ENCODE peak calls at places on chromosome 3, in ten cellular contexts. L is AG09309; H is cardiac muscle cell; G is pancreas; X is osteoblast; W is mammary epithelial cell; U is CD8-positive, alpha-beta T cell; A is astrocyte of the spinal cord; J is foreskin fibroblast; D is lower leg skin. C is an unnamed sample.

GRCh38 chr3:184314700-184315505 is 497 bp downstream of the EIF4G1 start:
- DNase-seq in G (peak), J (peak), W (peak), A (peak), L (no peak), H (peak), U (peak), D (peak), X (peak), C (no peak)

GRCh38 chr3:62414786-62415185 is 41.4 kb upstream of the FEZF2 start:
- DNase-seq in W (no peak), H (no peak), J (no peak), D (no peak), U (no peak), G (no peak), L (no peak), A (no peak), X (no peak), C (no peak)

GRCh38 chr3:66037330-66037985 is 1.3 kb downstream of the MAGI1 start:
- DNase-seq in U (no peak), J (no peak), W (peak), X (peak), G (peak), L (no peak), H (peak), A (peak), D (no peak), C (no peak)

GRCh38 chr3:181458857-181459256 is 252.9 kb upstream of the SOX2 start:
- DNase-seq in G (no peak), L (no peak), D (no peak), H (no peak), J (no peak), U (no peak), W (peak), X (no peak), A (peak), C (no peak)

GRCh38 chr3:43790476-43790875 is 99.7 kb downstream of the ABHD5 start:
- DNase-seq in X (no peak), L (no peak), U (no peak), W (no peak), A (no peak), D (peak), J (no peak), G (no peak), H (no peak), C (no peak)

GRCh38 chr3:194608981-194609380 is 24.2 kb downstream of the TMEM44 start:
- DNase-seq in D (no peak), W (no peak), U (no peak), G (no peak), X (no peak), L (no peak), H (no peak), J (no peak), A (no peak), C (no peak)

GRCh38 chr3:12522721-12523120 is 22.6 kb downstream of the MKRN2OS start:
- DNase-seq in W (no peak), J (no peak), X (no peak), G (peak), L (no peak), D (no peak), U (no peak), H (no peak), A (no peak), C (no peak)

GRCh38 chr3:118863731-118864322 is 170.8 kb downstream of the IGSF11 start:
- DNase-seq in L (no peak), G (no peak), D (no peak), U (no peak), H (no peak), W (no peak), A (no peak), J (no peak), X (no peak), C (no peak)

GRCh38 chr3:17782751-17783150 is 40.3 kb upstream of the TBC1D5 start:
- DNase-seq in J (no peak), W (no peak), D (no peak), G (no peak), A (no peak), L (no peak), U (no peak), X (no peak), H (no peak), C (no peak)

GRCh38 chr3:147987549-147987948 is 578.4 kb downstream of the ZIC1 start:
- DNase-seq in U (no peak), G (no peak), L (no peak), W (no peak), J (no peak), H (no peak), A (no peak), D (no peak), X (no peak), C (no peak)

GRCh38 chr3:160804762-160805161 is 48.7 kb downstream of the PPM1L start:
- DNase-seq in D (peak), G (no peak), L (no peak), A (no peak), U (no peak), W (no peak), J (no peak), H (peak), X (no peak), C (no peak)

GRCh38 chr3:173733029-173733652 is 335.6 kb downstream of the NLGN1 start:
- DNase-seq in L (no peak), W (no peak), G (no peak), J (no peak), U (no peak), A (peak), D (no peak), H (peak), X (no peak), C (no peak)

GRCh38 chr3:59821274-59821673 is 771.4 kb upstream of the CFAP20DC start:
- DNase-seq in J (no peak), D (no peak), U (no peak), G (no peak), W (no peak), L (no peak), X (no peak), H (no peak), A (peak), C (no peak)

GRCh38 chr3:38730281-38730680 is 80.8 kb upstream of the SCN5A start:
- DNase-seq in X (no peak), U (no peak), J (peak), H (peak), W (peak), D (no peak), A (peak), G (no peak), L (no peak), C (no peak)

GRCh38 chr3:62582495-62583172 is 209.3 kb upstream of the FEZF2 start:
- DNase-seq in D (no peak), U (no peak), H (no peak), W (no peak), L (no peak), X (no peak), J (no peak), G (no peak), A (no peak), C (no peak)

GRCh38 chr3:48765376-48765775 is 48.4 kb upstream of the IP6K2 start:
- DNase-seq in H (peak), L (no peak), D (peak), W (peak), G (no peak), J (no peak), X (no peak), U (no peak), A (no peak), C (no peak)

GRCh38 chr3:55601366-55602080 is 114.4 kb upstream of the WNT5A start:
- DNase-seq in X (no peak), G (no peak), A (no peak), H (no peak), W (no peak), U (no peak), D (no peak), J (no peak), L (no peak), C (no peak)

GRCh38 chr3:98966862-98967554 is 65.5 kb upstream of the DCBLD2 start:
- DNase-seq in D (no peak), W (peak), H (no peak), A (no peak), J (peak), L (no peak), U (no peak), G (no peak), X (peak), C (no peak)

GRCh38 chr3:188792788-188793187 is 379.0 kb upstream of the TPRG1 start:
- DNase-seq in U (no peak), A (peak), J (no peak), W (no peak), H (peak), X (no peak), L (no peak), G (no peak), D (no peak), C (no peak)

GRCh38 chr3:41234823-41235722 is 35.8 kb downstream of the CTNNB1 start:
- DNase-seq in A (peak), X (no peak), L (no peak), H (peak), G (no peak), J (peak), W (no peak), D (no peak), U (no peak), C (no peak)

GRCh38 chr3:53890726-53891499 is 746 bp downstream of the SELENOK start:
- DNase-seq in J (no peak), L (no peak), G (peak), U (peak), X (no peak), W (peak), A (peak), H (peak), D (no peak), C (no peak)

GRCh38 chr3:124972457-124972856 is 37.9 kb upstream of the MUC13 start:
- DNase-seq in D (no peak), G (no peak), W (no peak), L (no peak), U (no peak), A (no peak), J (no peak), H (no peak), X (no peak), C (no peak)

GRCh38 chr3:138687236-138687635 is 78.7 kb downstream of the FAIM start:
- DNase-seq in H (no peak), X (peak), L (no peak), U (no peak), J (peak), D (no peak), G (no peak), W (no peak), A (no peak), C (no peak)

GRCh38 chr3:105359098-105359762 is 7.5 kb upstream of the ALCAM start:
- DNase-seq in D (no peak), L (no peak), G (no peak), W (peak), U (no peak), H (peak), A (peak), J (peak), X (peak), C (no peak)

GRCh38 chr3:89108154-89108553 is 733 bp downstream of the EPHA3 start:
- DNase-seq in A (no peak), H (no peak), G (no peak), W (no peak), D (no peak), X (no peak), L (no peak), J (no peak), U (no peak), C (no peak)

GRCh38 chr3:184732133-184732532 is 20.3 kb upstream of the MAGEF1 start:
- DNase-seq in W (no peak), X (no peak), L (no peak), D (no peak), U (no peak), H (no peak), G (no peak), J (no peak), A (no peak), C (no peak)

GRCh38 chr3:194306109-194306686 is 44.9 kb downstream of the CPN2 start:
- DNase-seq in J (no peak), U (peak), A (no peak), G (no peak), X (no peak), L (no peak), D (no peak), H (no peak), W (no peak), C (no peak)

DNA sequence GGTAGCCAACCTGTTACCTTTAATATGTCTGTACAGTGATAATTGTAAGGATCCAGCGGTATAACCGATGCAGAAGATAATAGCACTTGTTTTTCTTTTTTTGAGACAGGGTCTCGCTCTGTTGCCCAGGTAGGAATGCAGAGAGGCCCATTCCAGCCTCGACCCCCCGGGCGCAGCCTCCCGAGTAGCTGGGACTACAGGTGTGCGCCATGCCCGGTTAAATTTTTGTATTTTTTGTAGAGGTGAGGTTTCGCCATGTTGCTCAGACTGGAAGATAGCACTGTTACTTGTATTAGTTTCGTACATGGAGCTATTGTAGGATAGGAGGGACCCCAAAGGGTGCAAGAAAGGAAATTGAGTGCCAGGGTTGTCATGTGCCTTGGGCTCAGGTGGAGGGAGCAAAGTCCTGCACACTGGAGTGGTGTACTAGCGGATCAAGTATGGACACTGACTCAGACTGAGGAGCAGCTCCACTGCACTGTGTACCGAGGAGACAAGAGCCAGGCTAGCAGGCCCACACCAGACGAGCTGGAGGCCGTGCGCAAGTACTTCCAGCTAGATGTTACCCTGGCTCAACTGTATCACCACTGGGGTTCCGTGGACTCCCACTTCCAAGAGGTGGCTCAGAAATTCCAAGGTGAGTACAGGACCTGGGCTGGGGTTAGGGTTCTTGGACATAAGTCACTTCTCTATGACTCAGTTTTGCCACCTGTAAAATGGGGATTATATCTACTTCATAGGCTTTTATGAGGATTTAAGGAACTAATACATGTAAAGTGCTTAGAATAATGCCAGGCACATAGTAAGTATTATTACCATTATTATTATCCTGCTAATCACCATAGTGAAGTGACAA is 1.0 kb downstream of the OGG1 start:
- DNase-seq in H (no peak), W (no peak), J (no peak), U (no peak), G (no peak), D (no peak), A (peak), X (no peak), L (no peak), C (peak)
- H3K4me3 ChIP-seq in H (peak), W (peak), J (peak), U (peak), G (peak), D (peak), A (peak), X (peak), L (peak), C (peak)

GRCh38 chr3:152230367-152230766 is 38.4 kb upstream of the MBNL1 start:
- DNase-seq in G (no peak), J (no peak), U (no peak), X (no peak), W (no peak), H (no peak), A (no peak), L (no peak), D (no peak), C (no peak)

GRCh38 chr3:152225176-152225575 is 43.6 kb upstream of the MBNL1 start:
- DNase-seq in H (no peak), X (no peak), J (no peak), D (no peak), A (peak), W (no peak), U (no peak), L (no peak), G (no peak), C (no peak)

GRCh38 chr3:152232679-152233078 is 36.0 kb upstream of the MBNL1 start:
- DNase-seq in L (no peak), H (no peak), G (no peak), A (no peak), X (no peak), D (no peak), W (peak), U (no peak), J (no peak), C (no peak)

GRCh38 chr3:152232001-152232400 is 36.7 kb upstream of the MBNL1 start:
- DNase-seq in H (no peak), X (no peak), J (no peak), A (no peak), U (no peak), G (no peak), D (no peak), L (no peak), W (no peak), C (no peak)

DNA sequence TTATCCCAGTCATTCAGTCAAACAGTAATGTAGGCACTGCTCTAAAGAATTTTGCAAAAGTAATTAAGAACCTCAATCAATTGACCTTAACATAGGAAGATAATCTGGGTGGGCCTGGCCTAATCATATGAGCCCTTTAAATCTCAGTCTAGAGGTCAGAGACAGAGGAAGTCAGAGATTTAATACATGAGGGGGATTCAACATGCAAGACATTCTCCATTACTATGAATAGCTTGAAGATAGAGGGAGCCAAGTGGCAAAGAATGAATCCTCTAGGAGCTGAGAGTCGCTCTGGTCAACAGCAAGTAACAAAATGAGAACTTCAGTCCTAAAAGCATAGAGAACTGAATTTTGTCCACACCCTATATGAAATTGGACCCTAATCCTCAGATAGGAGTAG is 39.0 kb upstream of the MBNL1 start:
- DNase-seq in J (no peak), X (no peak), A (no peak), D (no peak), H (no peak), G (no peak), W (no peak), U (no peak), L (no peak), C (no peak)
- TF ChIP-seq CTCF in J (no peak), X (peak), A (no peak), D (no peak), H (no peak), G (no peak), W (no peak), U (no peak), L (no peak), C (peak)

GRCh38 chr3:27714101-27714526 is 8.0 kb downstream of the EOMES start:
- DNase-seq in W (no peak), L (no peak), H (no peak), U (no peak), G (no peak), X (no peak), A (no peak), J (no peak), D (no peak), C (no peak)

GRCh38 chr3:27713066-27713400 is 9.1 kb downstream of the EOMES start:
- DNase-seq in L (no peak), H (no peak), J (no peak), G (no peak), A (no peak), X (peak), U (no peak), W (no peak), D (no peak), C (no peak)

GRCh38 chr3:27714692-27715453 is 7.2 kb downstream of the EOMES start:
- DNase-seq in J (no peak), L (no peak), A (no peak), D (no peak), G (no peak), U (no peak), W (no peak), H (no peak), X (no peak), C (no peak)

GRCh38 chr3:27713435-27713880 is 8.7 kb downstream of the EOMES start:
- DNase-seq in H (no peak), J (no peak), A (no peak), U (no peak), X (peak), W (no peak), L (no peak), D (no peak), G (no peak), C (no peak)

DNA sequence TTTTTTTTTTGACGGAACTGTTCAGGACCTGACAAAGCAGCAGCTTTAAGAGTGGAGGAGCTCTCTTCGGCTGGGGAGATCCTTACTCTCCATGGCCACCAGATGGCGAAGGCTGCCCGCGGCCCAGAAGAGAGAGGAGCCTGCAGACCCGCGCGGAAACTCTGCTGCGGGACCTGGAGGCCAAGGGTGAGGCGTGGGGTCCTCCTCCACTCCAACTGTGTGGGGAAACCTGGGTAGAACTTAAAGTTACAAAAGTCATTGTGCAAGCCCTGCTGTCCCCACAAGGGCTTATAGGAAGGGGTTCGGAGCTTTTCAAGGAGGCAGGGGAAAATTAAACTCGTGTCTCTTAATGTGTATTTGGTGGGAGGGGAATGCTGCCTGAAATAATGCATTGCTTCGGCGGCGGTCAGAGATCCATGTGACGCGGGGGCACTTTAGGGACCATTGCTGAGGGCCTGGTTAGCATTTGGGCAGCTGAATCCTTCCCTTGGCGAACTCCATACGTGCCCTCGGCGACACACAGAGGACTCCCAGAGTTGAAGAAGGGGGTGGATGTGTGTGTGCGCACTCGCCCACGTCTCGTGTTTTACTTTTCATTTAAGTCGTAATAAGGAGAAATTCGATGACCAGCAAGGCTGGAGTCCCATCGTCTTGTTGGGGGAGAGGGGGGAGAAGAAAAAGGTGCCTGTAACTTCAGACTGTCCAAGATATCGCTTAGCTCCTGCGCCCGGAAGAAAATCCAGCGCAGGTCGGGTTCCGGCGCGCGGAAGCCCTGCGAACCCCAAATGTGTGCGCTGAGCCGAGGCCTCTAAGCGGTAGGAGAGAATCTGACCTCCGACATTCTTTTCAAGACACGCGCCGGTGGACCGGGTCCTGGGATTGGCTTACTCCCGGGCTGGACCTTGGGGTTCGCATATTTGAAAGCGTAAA is 9.7 kb downstream of the EOMES start:
- DNase-seq in H (peak), W (peak), A (peak), U (peak), G (peak), X (peak), D (peak), J (peak), L (peak), C (no peak)
- H3K4me3 ChIP-seq in H (peak), W (peak), A (peak), U (peak), G (peak), X (peak), D (peak), J (peak), L (peak), C (peak)

GRCh38 chr3:133274477-133274876 is 125.4 kb upstream of the BFSP2 start:
- DNase-seq in X (no peak), L (no peak), W (no peak), D (no peak), H (no peak), G (no peak), U (no peak), J (no peak), A (no peak), C (no peak)
- TF ChIP-seq CTCF in X (no peak), L (no peak), W (no peak), D (no peak), H (no peak), G (no peak), U (no peak), J (no peak), A (no peak), C (no peak)

DNA sequence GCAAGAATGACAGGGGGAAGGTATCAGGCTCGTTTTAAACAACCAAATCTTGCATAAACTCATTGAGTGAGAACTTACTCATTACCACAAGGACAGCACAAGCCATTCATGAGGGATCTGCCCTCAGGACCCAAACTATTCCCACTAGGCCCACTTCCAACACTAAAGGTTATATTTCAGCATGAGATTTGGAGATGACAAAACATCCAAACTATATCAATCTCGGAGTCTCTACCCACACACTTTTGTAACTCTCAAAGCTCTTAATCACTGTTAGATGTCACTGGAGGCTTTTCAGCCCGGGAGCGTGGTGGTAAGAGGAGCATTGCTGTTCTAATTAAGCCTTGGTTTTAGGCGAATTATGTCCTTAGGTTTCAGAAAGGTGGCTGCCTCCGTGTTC is 86.3 kb downstream of the CNTN6 start:
- DNase-seq in D (no peak), X (no peak), U (no peak), A (no peak), H (peak), J (no peak), W (no peak), L (no peak), G (no peak), C (no peak)
- H3K4me3 ChIP-seq in D (no peak), X (no peak), U (no peak), A (no peak), H (no peak), J (no peak), W (no peak), L (no peak), G (no peak), C (no peak)